ENCODE peak calls at places on chromosomes 6 and 20, in six cellular contexts. Y is substantia nigra; G is progenitor cell of endocrine pancreas; C is fibroblast of mammary gland; Z is stimulated activated CD4-positive, alpha-beta T cell treated with anti-CD3 and anti-CD28 coated beads, Interleukin-2, amount 100 ng/mL, for 48 hours; R is GM23338. N is an unnamed sample.

GRCh38 chr6:69735029-69735428 is 61.8 kb downstream of the LMBRD1 start:
- DNase-seq in Y (no peak), Z (no peak), R (no peak), C (no peak), G (no peak), N (no peak)

GRCh38 chr6:40325791-40326190 is 261.4 kb downstream of the LRFN2 start:
- DNase-seq in C (no peak), Z (no peak), G (no peak), R (no peak), Y (no peak), N (no peak)

GRCh38 chr6:98946877-98947410 is 802 bp downstream of the FBXL4 start:
- DNase-seq in R (no peak), Z (peak), C (peak), Y (peak), G (no peak), N (peak)

GRCh38 chr20:57659131-57659788 is 39.0 kb upstream of the ZBP1 start:
- DNase-seq in Y (no peak), C (no peak), R (no peak), G (no peak), Z (no peak), N (no peak)

GRCh38 chr6:137001287-137001976 is 43.3 kb downstream of the IL20RA start:
- DNase-seq in R (peak), G (no peak), C (no peak), Z (no peak), Y (no peak), N (no peak)

GRCh38 chr6:129050086-129050485 is 167.1 kb downstream of the LAMA2 start:
- DNase-seq in C (no peak), R (no peak), Z (no peak), Y (no peak), G (no peak), N (no peak)

GRCh38 chr20:19888269-19888669 is 128.9 kb upstream of the NAA20 start:
- DNase-seq in G (no peak), R (no peak), Y (no peak), C (no peak), Z (no peak), N (no peak)

GRCh38 chr6:35327349-35328027 is 14.9 kb upstream of the PPARD start:
- DNase-seq in Y (no peak), R (peak), Z (peak), G (peak), C (peak), N (peak)

GRCh38 chr6:160238234-160238633 is 20.4 kb downstream of the SLC22A2 start:
- DNase-seq in Z (no peak), Y (no peak), G (no peak), R (no peak), C (peak), N (peak)

GRCh38 chr6:43987838-43988439 is 139.3 kb downstream of the MRPL14 start:
- DNase-seq in G (no peak), Y (no peak), Z (no peak), R (no peak), C (no peak), N (no peak)

GRCh38 chr20:17394411-17394810 is 136.8 kb downstream of the BFSP1 start:
- DNase-seq in Z (no peak), R (no peak), Y (no peak), G (no peak), C (no peak), N (no peak)

GRCh38 chr6:16057411-16057810 is 71.5 kb upstream of the MYLIP start:
- DNase-seq in C (no peak), Y (no peak), G (no peak), Z (no peak), R (no peak), N (no peak)

GRCh38 chr6:128036808-128037570 is 136.1 kb upstream of the THEMIS start:
- DNase-seq in Y (no peak), R (no peak), C (peak), Z (no peak), G (no peak), N (peak)

GRCh38 chr6:40152701-40153100 is 218.4 kb upstream of the MOCS1 start:
- DNase-seq in Y (no peak), Z (no peak), R (no peak), G (no peak), C (no peak), N (no peak)

GRCh38 chr20:1281279-1282057 is 15.4 kb downstream of the SNPH start:
- DNase-seq in C (no peak), G (no peak), Y (no peak), Z (no peak), R (no peak), N (no peak)

GRCh38 chr20:51363378-51363777 is 179.1 kb downstream of the NFATC2 start:
- DNase-seq in G (no peak), C (no peak), Z (no peak), Y (no peak), R (no peak), N (no peak)